ENCODE peak calls at places on chromosomes 16 and 17, in ten cellular contexts. One of them, this sample, is unnamed.

GRCh38 chr16:51888021-51888420 is 658.9 kb downstream of the TOX3 start:
- DNase-seq in BJ: peak
- DNase-seq in AG08395: peak
- DNase-seq in uterus: no peak
- DNase-seq in brain microvascular endothelial cell: no peak
- DNase-seq in dermis blood vessel endothelial cell: no peak
- DNase-seq in Peyer's patch: no peak
- DNase-seq in stimulated activated CD8-positive, alpha-beta memory T cell treated with anti-CD3 and anti-CD28 coated beads, Interleukin-4, amount 100 ng/mL, for 1 hour: no peak
- DNase-seq in CD8-positive, alpha-beta T cell: no peak
- DNase-seq in GOT3: no peak
- DNase-seq in this sample: no peak

GRCh38 chr17:81254955-81255717 is 16.0 kb downstream of the NDUFAF8 start:
- DNase-seq in BJ: peak
- DNase-seq in AG08395: peak
- DNase-seq in uterus: peak
- DNase-seq in brain microvascular endothelial cell: peak
- DNase-seq in dermis blood vessel endothelial cell: peak
- DNase-seq in Peyer's patch: peak
- DNase-seq in stimulated activated CD8-positive, alpha-beta memory T cell treated with anti-CD3 and anti-CD28 coated beads, Interleukin-4, amount 100 ng/mL, for 1 hour: no peak
- DNase-seq in CD8-positive, alpha-beta T cell: no peak
- DNase-seq in GOT3: no peak
- DNase-seq in this sample: no peak

GRCh38 chr16:89691986-89692569 is 5.6 kb downstream of the CDK10 start:
- DNase-seq in BJ: no peak
- DNase-seq in AG08395: no peak
- DNase-seq in uterus: no peak
- DNase-seq in brain microvascular endothelial cell: no peak
- DNase-seq in dermis blood vessel endothelial cell: no peak
- DNase-seq in Peyer's patch: no peak
- DNase-seq in stimulated activated CD8-positive, alpha-beta memory T cell treated with anti-CD3 and anti-CD28 coated beads, Interleukin-4, amount 100 ng/mL, for 1 hour: no peak
- DNase-seq in CD8-positive, alpha-beta T cell: no peak
- DNase-seq in GOT3: no peak
- DNase-seq in this sample: no peak

GRCh38 chr16:67907397-67907796 is 14.3 kb downstream of the PSKH1 start:
- DNase-seq in BJ: no peak
- DNase-seq in AG08395: no peak
- DNase-seq in uterus: no peak
- DNase-seq in brain microvascular endothelial cell: no peak
- DNase-seq in dermis blood vessel endothelial cell: no peak
- DNase-seq in Peyer's patch: no peak
- DNase-seq in stimulated activated CD8-positive, alpha-beta memory T cell treated with anti-CD3 and anti-CD28 coated beads, Interleukin-4, amount 100 ng/mL, for 1 hour: no peak
- DNase-seq in CD8-positive, alpha-beta T cell: no peak
- DNase-seq in GOT3: no peak
- DNase-seq in this sample: no peak

GRCh38 chr17:45013021-45013997 is 38.1 kb downstream of the DCAKD start:
- DNase-seq in BJ: no peak
- DNase-seq in AG08395: no peak
- DNase-seq in uterus: peak
- DNase-seq in brain microvascular endothelial cell: no peak
- DNase-seq in dermis blood vessel endothelial cell: no peak
- DNase-seq in Peyer's patch: no peak
- DNase-seq in stimulated activated CD8-positive, alpha-beta memory T cell treated with anti-CD3 and anti-CD28 coated beads, Interleukin-4, amount 100 ng/mL, for 1 hour: no peak
- DNase-seq in CD8-positive, alpha-beta T cell: no peak
- DNase-seq in GOT3: no peak
- DNase-seq in this sample: no peak

GRCh38 chr17:32993977-32994376 is 2.3 kb downstream of the SPACA3 start:
- DNase-seq in BJ: no peak
- DNase-seq in AG08395: no peak
- DNase-seq in uterus: no peak
- DNase-seq in brain microvascular endothelial cell: no peak
- DNase-seq in dermis blood vessel endothelial cell: peak
- DNase-seq in Peyer's patch: no peak
- DNase-seq in stimulated activated CD8-positive, alpha-beta memory T cell treated with anti-CD3 and anti-CD28 coated beads, Interleukin-4, amount 100 ng/mL, for 1 hour: no peak
- DNase-seq in CD8-positive, alpha-beta T cell: no peak
- DNase-seq in GOT3: no peak
- DNase-seq in this sample: no peak

GRCh38 chr17:64707077-64707591 is 45.0 kb upstream of the SMURF2 start:
- DNase-seq in BJ: peak
- DNase-seq in AG08395: peak
- DNase-seq in uterus: peak
- DNase-seq in brain microvascular endothelial cell: peak
- DNase-seq in dermis blood vessel endothelial cell: peak
- DNase-seq in Peyer's patch: peak
- DNase-seq in stimulated activated CD8-positive, alpha-beta memory T cell treated with anti-CD3 and anti-CD28 coated beads, Interleukin-4, amount 100 ng/mL, for 1 hour: no peak
- DNase-seq in CD8-positive, alpha-beta T cell: no peak
- DNase-seq in GOT3: peak
- DNase-seq in this sample: peak

GRCh38 chr16:10521681-10522274 is 58.6 kb downstream of the EMP2 start:
- DNase-seq in BJ: no peak
- DNase-seq in AG08395: peak
- DNase-seq in uterus: peak
- DNase-seq in brain microvascular endothelial cell: peak
- DNase-seq in dermis blood vessel endothelial cell: peak
- DNase-seq in Peyer's patch: no peak
- DNase-seq in stimulated activated CD8-positive, alpha-beta memory T cell treated with anti-CD3 and anti-CD28 coated beads, Interleukin-4, amount 100 ng/mL, for 1 hour: no peak
- DNase-seq in CD8-positive, alpha-beta T cell: peak
- DNase-seq in GOT3: no peak
- DNase-seq in this sample: no peak

GRCh38 chr16:88936008-88936912 is 40.7 kb downstream of the CBFA2T3 start:
- DNase-seq in BJ: no peak
- DNase-seq in AG08395: no peak
- DNase-seq in uterus: no peak
- DNase-seq in brain microvascular endothelial cell: no peak
- DNase-seq in dermis blood vessel endothelial cell: no peak
- DNase-seq in Peyer's patch: peak
- DNase-seq in stimulated activated CD8-positive, alpha-beta memory T cell treated with anti-CD3 and anti-CD28 coated beads, Interleukin-4, amount 100 ng/mL, for 1 hour: no peak
- DNase-seq in CD8-positive, alpha-beta T cell: no peak
- DNase-seq in GOT3: no peak
- DNase-seq in this sample: no peak

GRCh38 chr16:49756971-49757743 is 98.8 kb downstream of the ZNF423 start:
- DNase-seq in BJ: no peak
- DNase-seq in AG08395: no peak
- DNase-seq in uterus: no peak
- DNase-seq in brain microvascular endothelial cell: peak
- DNase-seq in dermis blood vessel endothelial cell: peak
- DNase-seq in Peyer's patch: no peak
- DNase-seq in stimulated activated CD8-positive, alpha-beta memory T cell treated with anti-CD3 and anti-CD28 coated beads, Interleukin-4, amount 100 ng/mL, for 1 hour: no peak
- DNase-seq in CD8-positive, alpha-beta T cell: no peak
- DNase-seq in GOT3: no peak
- DNase-seq in this sample: no peak

This sample was measured in thoracic aorta.